ENCODE peak calls at places on chromosomes 4 and X, in four cellular contexts. V is keratinocyte; L is CD8-positive, alpha-beta T cell; X is IMR-90. Y is an unnamed sample.

GRCh38 chr4:179595671-179596410 is 2153.6 kb upstream of the AGA start:
- DNase-seq in L (no peak), V (no peak), X (peak), Y (no peak)

GRCh38 chr4:146104541-146104940 is 71.0 kb upstream of the LSM6 start:
- DNase-seq in V (no peak), L (no peak), X (no peak), Y (no peak)

GRCh38 chr4:146577111-146577510 is 55.4 kb upstream of the SLC10A7 start:
- DNase-seq in V (no peak), X (peak), L (no peak), Y (no peak)

GRCh38 chr4:55291227-55291629 is 54.8 kb upstream of the SRD5A3 start:
- DNase-seq in X (no peak), L (no peak), V (no peak), Y (no peak)

GRCh38 chrX:56069299-56069941 is 162.7 kb upstream of the KLF8 start:
- DNase-seq in V (no peak), X (no peak), L (no peak), Y (no peak)

GRCh38 chrX:153828723-153829548 is 1.4 kb downstream of the PDZD4 start:
- DNase-seq in X (no peak), L (no peak), V (no peak), Y (no peak)

GRCh38 chrX:72262077-72262476 is 15.0 kb downstream of the RPS4X start:
- DNase-seq in L (no peak), X (no peak), V (no peak), Y (no peak)

GRCh38 chrX:130498653-130499274 is 97.0 kb downstream of the RBMX2 start:
- DNase-seq in L (no peak), V (no peak), X (no peak), Y (no peak)

GRCh38 chrX:143634373-143634685 is 1.6 kb downstream of the SLITRK4 start:
- DNase-seq in L (no peak), V (no peak), X (no peak), Y (no peak)

GRCh38 chrX:2748171-2748814 is 3.5 kb upstream of the XG start:
- DNase-seq in V (no peak), L (no peak), X (no peak), Y (no peak)

GRCh38 chr4:87937523-87937922 is 38.0 kb upstream of the SPP1 start:
- DNase-seq in V (no peak), L (no peak), X (no peak), Y (no peak)

GRCh38 chr4:159346681-159347080 is 243.8 kb downstream of the RAPGEF2 start:
- DNase-seq in L (no peak), V (no peak), X (no peak), Y (no peak)

GRCh38 chr4:14906805-14907204 is 95.5 kb upstream of the CPEB2 start:
- DNase-seq in L (no peak), V (no peak), X (no peak), Y (no peak)

GRCh38 chrX:130109429-130110378 is 593 bp downstream of the ELF4 start:
- DNase-seq in X (peak), V (no peak), L (no peak), Y (no peak)

GRCh38 chr4:139950568-139950967 is 203.4 kb downstream of the MAML3 start:
- DNase-seq in X (no peak), V (no peak), L (peak), Y (no peak)

GRCh38 chrX:106780259-106780658 is 22.2 kb upstream of the TBC1D8B start:
- DNase-seq in V (no peak), L (no peak), X (no peak), Y (no peak)

GRCh38 chr4:113179091-113179490 is 129.6 kb downstream of the ANK2 start:
- DNase-seq in L (no peak), V (no peak), X (no peak), Y (no peak)

GRCh38 chr4:100248476-100248875 is 58.2 kb upstream of the DDIT4L start:
- DNase-seq in X (no peak), L (no peak), V (no peak), Y (no peak)

GRCh38 chr4:48635310-48635709 is 144.8 kb downstream of the FRYL start:
- DNase-seq in L (no peak), V (peak), X (peak), Y (no peak)

GRCh38 chr4:123750044-123750443 is 353.4 kb downstream of the SPRY1 start:
- DNase-seq in V (no peak), L (no peak), X (no peak), Y (no peak)

GRCh38 chr4:104475652-104476051 is 19.0 kb downstream of the CXXC4 start:
- DNase-seq in L (no peak), X (no peak), V (no peak), Y (no peak)

GRCh38 chrX:15749642-15750610 is 11.9 kb downstream of the CA5B start:
- DNase-seq in V (no peak), L (peak), X (peak), Y (no peak)

GRCh38 chr4:133190098-133190497 is 41.0 kb downstream of the PCDH10 start:
- DNase-seq in V (no peak), L (no peak), X (peak), Y (no peak)

GRCh38 chr4:133188433-133189175 is 39.5 kb downstream of the PCDH10 start:
- DNase-seq in L (no peak), V (no peak), X (no peak), Y (no peak)

GRCh38 chr4:133186210-133186609 is 37.1 kb downstream of the PCDH10 start:
- DNase-seq in L (no peak), V (no peak), X (peak), Y (no peak)

GRCh38 chr4:133186845-133187244 is 37.8 kb downstream of the PCDH10 start:
- DNase-seq in X (peak), V (no peak), L (no peak), Y (no peak)
- H3K27ac ChIP-seq in X (no peak), V (no peak), L (no peak), Y (no peak)

DNA sequence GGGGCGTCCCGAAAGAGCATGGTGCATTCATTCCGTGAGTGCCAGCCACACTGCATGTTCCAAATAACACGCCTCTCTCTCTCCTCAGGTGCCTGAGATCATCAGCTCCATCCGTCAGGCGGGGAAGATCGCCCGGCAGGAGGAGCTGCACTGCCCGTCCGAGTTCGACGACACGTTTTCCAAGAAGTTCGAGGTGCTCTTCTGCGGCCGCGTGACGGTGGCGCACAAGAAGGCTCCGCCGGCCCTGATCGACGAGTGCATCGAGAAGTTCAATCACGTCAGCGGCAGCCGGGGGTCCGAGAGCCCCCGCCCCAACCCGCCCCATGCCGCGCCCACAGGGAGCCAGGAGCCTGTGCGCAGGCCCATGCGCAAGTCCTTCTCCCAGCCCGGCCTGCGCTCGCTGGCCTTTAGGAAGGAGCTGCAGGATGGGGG is 54.2 kb downstream of the PTTG2 start:
- DNase-seq in L (no peak), V (no peak), X (no peak), Y (no peak)
- H3K27ac ChIP-seq in L (no peak), V (no peak), X (no peak), Y (no peak)

DNA sequence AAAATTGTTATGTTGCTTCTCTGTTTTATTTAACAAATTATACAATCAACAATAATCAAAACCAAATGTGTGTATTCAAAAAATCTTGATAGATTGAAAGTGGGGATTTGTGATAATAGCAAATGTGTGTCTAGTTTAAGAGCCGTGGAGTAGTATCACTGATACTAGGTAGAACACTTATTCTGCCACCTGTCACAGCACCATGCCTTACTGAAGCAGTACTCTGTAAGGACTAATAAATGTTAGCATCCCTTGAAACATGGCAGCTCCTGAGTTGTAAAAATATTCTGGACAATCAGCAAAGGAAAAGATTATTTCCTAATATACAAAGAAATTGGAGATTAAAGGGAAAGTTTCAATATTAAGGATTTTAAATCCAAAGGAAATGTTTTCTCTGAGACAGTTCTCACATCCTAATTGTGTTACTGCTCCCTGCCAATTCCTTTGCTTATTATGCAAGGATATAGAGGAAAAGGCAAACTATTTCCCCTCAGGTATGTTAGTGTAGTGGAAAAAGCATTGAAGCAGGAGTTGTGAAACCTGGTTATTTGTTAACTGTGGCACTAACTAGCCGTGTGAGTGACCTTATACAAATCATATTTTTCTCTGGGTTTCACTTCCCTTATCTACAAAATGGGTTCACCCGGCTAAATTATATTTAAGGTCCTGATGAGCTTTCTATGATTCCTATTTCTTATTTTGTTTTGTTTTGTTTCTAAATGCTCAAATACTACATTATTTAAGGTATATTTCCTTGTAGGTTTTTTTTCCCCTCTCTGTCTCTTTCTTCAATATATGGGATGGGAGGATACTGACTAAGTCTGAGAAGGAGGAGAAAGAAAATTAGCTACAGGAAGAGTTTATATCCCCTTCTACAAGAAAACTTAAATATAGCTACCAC is 303.2 kb downstream of the ARHGAP24 start:
- DNase-seq in X (no peak), V (no peak), L (no peak), Y (no peak)
- H3K27ac ChIP-seq in X (peak), V (no peak), L (no peak), Y (no peak)

DNA sequence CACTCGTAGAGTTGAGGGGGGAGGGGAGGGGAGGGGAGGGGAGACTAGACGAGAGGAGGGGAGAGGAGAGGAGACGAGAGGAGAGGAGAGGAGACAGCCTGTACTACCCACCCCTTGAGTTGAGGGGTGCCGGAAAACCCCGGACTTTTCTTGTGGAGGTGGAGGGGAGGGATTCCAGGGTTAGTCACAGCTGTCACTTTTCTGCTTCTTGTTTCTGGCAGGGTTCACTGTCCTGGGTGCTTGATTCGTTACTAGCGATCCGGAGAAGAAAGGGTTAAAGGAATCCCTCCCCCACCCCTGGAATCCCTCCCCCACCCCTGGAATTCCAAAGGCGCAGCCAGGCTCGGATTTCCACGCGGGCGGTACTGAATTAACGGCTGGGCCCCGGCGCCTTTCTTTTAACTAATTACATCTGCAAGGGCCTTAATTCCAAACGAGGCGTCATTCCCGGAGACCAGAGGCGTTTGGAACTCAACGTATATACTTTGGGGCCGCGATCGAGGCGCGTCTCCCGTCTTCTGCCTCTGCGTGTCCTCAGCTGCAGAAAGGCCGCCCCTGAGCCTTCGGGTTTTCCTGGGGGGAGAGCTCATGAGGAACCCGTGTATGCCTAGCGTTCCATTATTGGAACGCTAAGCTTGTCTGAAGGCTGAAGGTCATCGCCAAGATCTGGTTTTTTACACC is 20.1 kb upstream of the CSF2RA start:
- DNase-seq in V (no peak), X (no peak), L (no peak), Y (no peak)
- H3K27ac ChIP-seq in V (no peak), X (no peak), L (no peak), Y (no peak)

GRCh38 chrX:97846228-97846627 is 962.5 kb downstream of the RPA4 start:
- DNase-seq in X (no peak), L (no peak), V (no peak), Y (no peak)
- H3K27ac ChIP-seq in X (no peak), L (no peak), V (no peak), Y (no peak)

GRCh38 chr4:8331567-8331955 is 62.0 kb downstream of the HTRA3 start:
- DNase-seq in X (no peak), V (no peak), L (no peak), Y (no peak)

GRCh38 chr4:8329859-8330761 is 60.6 kb downstream of the HTRA3 start:
- DNase-seq in V (no peak), X (no peak), L (no peak), Y (no peak)

GRCh38 chr4:8332038-8332857 is 62.7 kb downstream of the HTRA3 start:
- DNase-seq in X (no peak), L (no peak), V (no peak), Y (no peak)

GRCh38 chr4:8329560-8329858 is 60.0 kb downstream of the HTRA3 start:
- DNase-seq in L (no peak), X (no peak), V (no peak), Y (no peak)

DNA sequence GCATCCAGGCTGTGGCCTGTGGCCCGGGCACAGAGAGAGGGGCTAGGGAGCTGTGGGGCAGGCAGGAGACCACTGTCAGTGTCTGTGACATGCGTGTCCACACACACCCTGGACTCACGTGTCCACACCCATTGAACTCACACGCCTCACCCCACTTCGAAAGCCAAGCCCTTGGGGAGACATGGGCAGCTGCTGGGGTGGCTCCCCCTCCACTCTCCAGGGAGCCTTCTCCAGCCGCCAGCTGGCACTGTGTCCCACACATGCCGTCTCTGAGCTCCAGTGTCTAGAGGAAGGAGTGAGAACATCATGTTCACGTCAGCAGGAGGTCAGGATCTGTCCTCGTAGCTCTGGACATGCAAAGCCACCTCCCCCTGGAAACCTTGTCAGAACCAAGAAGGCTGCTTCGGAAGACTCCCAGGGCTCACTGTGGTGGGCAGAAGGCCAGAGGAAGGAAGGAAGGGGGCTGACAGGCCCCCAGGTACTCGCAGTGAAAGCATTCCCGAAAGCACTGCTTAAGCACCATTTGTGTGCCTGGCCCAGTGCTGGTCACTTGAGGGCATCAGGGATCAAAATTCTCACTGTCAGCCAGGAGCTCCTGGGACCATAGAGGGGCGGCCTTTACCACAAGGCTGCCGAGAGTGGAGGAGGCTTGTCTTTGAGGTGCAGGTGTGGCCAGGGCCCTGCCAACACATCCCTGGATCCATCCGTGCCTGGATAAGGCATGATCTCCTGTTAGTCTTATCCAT is 61.4 kb downstream of the HTRA3 start:
- DNase-seq in V (no peak), X (no peak), L (no peak), Y (no peak)
- H3K27ac ChIP-seq in V (no peak), X (no peak), L (no peak), Y (no peak)

GRCh38 chr4:154076921-154077320 is 288.0 kb upstream of the SFRP2 start:
- DNase-seq in X (no peak), L (no peak), V (no peak), Y (no peak)

GRCh38 chr4:154078504-154079350 is 289.8 kb upstream of the SFRP2 start:
- DNase-seq in V (no peak), L (no peak), X (no peak), Y (no peak)

DNA sequence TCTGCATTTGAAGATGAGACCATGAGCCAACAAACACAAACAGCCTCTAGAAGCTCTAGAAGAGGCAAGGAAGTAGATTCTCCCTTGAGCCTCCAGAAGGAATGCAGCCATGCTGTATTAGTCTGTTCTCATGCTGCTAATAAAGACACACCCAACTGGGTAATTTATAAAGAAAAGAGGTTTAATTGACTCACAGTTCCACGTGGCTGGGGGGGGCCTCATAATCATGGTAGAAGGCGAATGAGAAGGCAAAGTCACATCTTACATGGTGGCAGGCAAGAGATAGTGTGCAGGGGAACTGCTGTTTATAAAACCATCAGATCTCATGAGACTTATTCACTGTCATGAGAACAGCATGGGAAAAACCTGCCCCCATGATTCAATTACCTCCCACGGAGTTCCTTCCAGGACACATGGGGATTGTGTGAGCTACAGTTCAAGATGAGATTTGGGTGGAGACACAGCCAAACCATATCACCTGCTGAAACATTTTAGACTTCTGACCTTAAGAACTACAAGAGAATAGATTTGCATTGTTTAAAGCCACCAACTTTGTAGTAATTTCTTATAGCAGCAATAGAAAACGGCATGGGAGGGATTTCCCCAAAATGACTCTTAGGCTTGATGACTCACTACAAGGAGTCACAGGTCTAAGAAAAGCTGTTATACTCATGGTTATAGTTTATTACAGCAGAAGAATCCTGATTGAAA is 284.4 kb upstream of the SFRP2 start:
- DNase-seq in L (no peak), X (no peak), V (no peak), Y (no peak)
- H3K27ac ChIP-seq in L (no peak), X (no peak), V (no peak), Y (no peak)

GRCh38 chr4:53592686-53593641 is 1.7 kb upstream of the LNX1 start:
- DNase-seq in L (no peak), X (no peak), V (peak), Y (no peak)
- H3K27ac ChIP-seq in L (no peak), X (no peak), V (peak), Y (no peak)

DNA sequence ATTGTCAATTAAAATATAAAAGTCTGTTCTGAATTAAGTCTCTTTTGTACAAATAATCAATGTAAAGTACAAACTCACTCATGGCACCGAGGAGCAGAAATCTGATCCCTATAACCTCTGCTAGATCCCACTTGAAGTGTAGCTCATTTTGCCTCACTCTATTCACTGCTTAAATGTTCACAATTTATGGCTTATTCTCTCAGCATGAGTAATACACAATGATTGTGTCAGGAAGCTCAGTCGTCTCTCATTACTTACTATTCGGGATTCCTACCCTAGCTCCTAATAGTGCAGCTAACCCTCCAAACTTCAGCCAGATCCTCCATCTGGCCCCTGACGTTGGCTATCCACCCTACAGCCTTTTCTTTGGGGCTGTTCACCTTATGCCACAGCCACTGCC is 4.7 kb upstream of the AMMECR1 start:
- DNase-seq in V (no peak), L (no peak), X (peak), Y (no peak)
- H3K27ac ChIP-seq in V (no peak), L (no peak), X (no peak), Y (no peak)

DNA sequence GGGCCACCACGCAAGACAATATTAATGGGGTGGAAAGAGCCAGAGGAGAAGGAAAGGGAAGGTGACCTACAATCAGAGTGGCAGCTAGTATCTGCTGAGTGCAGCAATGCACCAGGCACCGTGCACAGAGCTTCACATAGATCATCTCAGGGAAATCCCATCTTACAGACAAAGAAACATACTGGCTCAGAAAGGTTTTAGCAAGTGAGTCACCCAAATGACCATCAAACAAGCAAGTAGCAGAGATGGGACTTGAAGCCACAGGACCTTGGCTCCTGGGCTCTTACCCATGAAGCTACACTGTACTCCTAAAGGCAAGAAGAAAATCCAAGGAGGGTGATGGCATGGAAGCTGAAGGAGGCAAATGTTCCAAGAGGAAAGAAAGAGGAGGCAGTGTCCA is 6.8 kb downstream of the ANXA5 start:
- DNase-seq in V (no peak), X (peak), L (no peak), Y (no peak)
- H3K27ac ChIP-seq in V (peak), X (peak), L (no peak), Y (no peak)

Y was measured in caudate nucleus.